ENCODE peak calls at places on chromosome 13, in eight cellular contexts. P, Q, G, V, U, E, H and Y are unnamed samples.

GRCh38 chr13:73421310-73421912 is 362.6 kb downstream of the KLF5 start:
- DNase-seq in E (no peak), P (no peak), Q (peak; percentile 68), U (no peak), H (no peak), G (no peak), V (no peak), Y (no peak)

GRCh38 chr13:25756916-25757315 is 294.9 kb downstream of the SHISA2 start:
- DNase-seq in V (no peak), G (no peak), U (no peak), H (no peak), E (no peak), P (no peak), Q (no peak), Y (no peak)

GRCh38 chr13:52868190-52868589 is 19.8 kb upstream of the PCDH8 start:
- DNase-seq in V (no peak), H (no peak), U (no peak), E (no peak), G (no peak), Q (no peak), P (no peak), Y (no peak)

GRCh38 chr13:109628251-109628699 is 158.1 kb downstream of the IRS2 start:
- DNase-seq in P (no peak), G (no peak), U (no peak), Q (peak; percentile 61), V (peak; percentile 22), H (no peak), E (no peak), Y (no peak)

GRCh38 chr13:75788494-75788991 is 152.4 kb downstream of the LMO7 start:
- DNase-seq in P (no peak), U (no peak), H (no peak), V (no peak), Q (peak; percentile 96), G (peak; percentile 52), E (peak; percentile 60), Y (no peak)

GRCh38 chr13:113186061-113186900 is 22.2 kb downstream of the PCID2 start:
- DNase-seq in U (no peak), G (no peak), H (no peak), P (no peak), Q (no peak), V (no peak), E (no peak), Y (no peak)

GRCh38 chr13:94239135-94239534 is 240.3 kb downstream of the DCT start:
- DNase-seq in H (no peak), G (no peak), U (no peak), V (peak; percentile 12), Q (peak; percentile 87), E (no peak), P (no peak), Y (no peak)

GRCh38 chr13:50319603-50320296 is 304.5 kb downstream of the KCNRG start:
- DNase-seq in Q (peak; percentile 29), P (no peak), V (no peak), G (no peak), U (no peak), E (peak; percentile 23), H (no peak), Y (no peak)

GRCh38 chr13:99829593-99830239 is 141.9 kb downstream of the ZIC5 start:
- DNase-seq in V (no peak), G (no peak), E (no peak), P (no peak), H (no peak), U (no peak), Q (no peak), Y (no peak)

GRCh38 chr13:30844548-30845296 is 61.3 kb upstream of the MEDAG start:
- DNase-seq in G (no peak), U (no peak), Q (no peak), P (no peak), V (no peak), H (no peak), E (no peak), Y (no peak)

GRCh38 chr13:38624822-38625221 is 62.1 kb upstream of the FREM2 start:
- DNase-seq in U (no peak), H (no peak), Q (no peak), V (no peak), E (no peak), P (no peak), G (no peak), Y (peak; percentile 41)

GRCh38 chr13:97310809-97311436 is 88.8 kb downstream of the MBNL2 start:
- DNase-seq in U (no peak), V (no peak), P (no peak), G (no peak), H (no peak), E (no peak), Q (no peak), Y (no peak)

GRCh38 chr13:42048625-42049453 is at the start of gene DGKH:
- DNase-seq in E (peak; percentile 83), H (peak; percentile 70), U (peak; percentile 80), Q (peak; percentile 78), G (peak; percentile 91), V (peak; percentile 63), P (peak; percentile 88), Y (no peak)

GRCh38 chr13:114004416-114005205 is 30.7 kb upstream of the C13orf46 start:
- DNase-seq in H (no peak), E (peak; percentile 0), U (no peak), Q (peak; percentile 50), P (peak; percentile 61), V (no peak), G (peak; percentile 62), Y (no peak)

GRCh38 chr13:37360556-37360955 is 238.0 kb downstream of the POSTN start:
- DNase-seq in H (no peak), E (no peak), G (no peak), V (no peak), Q (peak; percentile 46), U (no peak), P (no peak), Y (no peak)

GRCh38 chr13:83499286-83499685 is 383.0 kb downstream of the SLITRK1 start:
- DNase-seq in V (no peak), Q (peak; percentile 14), G (no peak), P (no peak), U (no peak), E (no peak), H (no peak), Y (no peak)

GRCh38 chr13:56351041-56351440 is 789.7 kb upstream of the PRR20A start:
- DNase-seq in U (no peak), V (no peak), Q (no peak), P (no peak), G (no peak), H (no peak), E (no peak), Y (no peak)

GRCh38 chr13:80666782-80667537 is 326.0 kb upstream of the SPRY2 start:
- DNase-seq in V (no peak), H (no peak), P (no peak), U (no peak), E (no peak), G (no peak), Q (no peak), Y (no peak)

GRCh38 chr13:74290324-74290773 is 156.1 kb upstream of the KLF12 start:
- DNase-seq in V (peak; percentile 45), G (peak; percentile 24), U (peak; percentile 76), P (no peak), H (no peak), Q (peak; percentile 79), E (peak; percentile 18), Y (no peak)

GRCh38 chr13:29594710-29595379 is 643 bp downstream of the SLC7A1 start:
- DNase-seq in P (peak; percentile 91), V (no peak), H (peak; percentile 54), U (peak; percentile 79), Q (peak; percentile 59), G (peak; percentile 69), E (peak; percentile 58), Y (no peak)
- TF ChIP-seq POLR2A in P (no peak), V (peak; percentile 24), H (peak; percentile 42), U (no peak), Q (peak; percentile 77), G (no peak), E (no peak), Y (peak; percentile 72)

GRCh38 chr13:40518481-40518882 is 148.0 kb downstream of the FOXO1 start:
- DNase-seq in V (no peak), P (no peak), U (no peak), E (peak; percentile 14), G (no peak), H (no peak), Q (no peak), Y (peak; percentile 28)
- TF ChIP-seq POLR2A in V (no peak), P (no peak), U (no peak), E (no peak), G (no peak), H (no peak), Q (no peak), Y (no peak)

GRCh38 chr13:95447766-95448165 is 104.8 kb upstream of the CLDN10 start:
- DNase-seq in Q (no peak), P (no peak), U (no peak), H (no peak), G (no peak), V (no peak), E (no peak), Y (no peak)
- TF ChIP-seq POLR2A in Q (no peak), P (no peak), U (no peak), H (no peak), G (no peak), V (no peak), E (no peak), Y (no peak)

GRCh38 chr13:24271231-24271610 is 38.2 kb upstream of the C1QTNF9 start:
- DNase-seq in E (no peak), V (no peak), G (no peak), U (no peak), P (no peak), H (no peak), Q (no peak), Y (no peak)

GRCh38 chr13:24269803-24270202 is 39.6 kb upstream of the C1QTNF9 start:
- DNase-seq in V (no peak), E (no peak), Q (peak; percentile 60), G (no peak), P (no peak), U (peak; percentile 21), H (no peak), Y (no peak)

GRCh38 chr13:24272452-24273161 is 36.8 kb upstream of the C1QTNF9 start:
- DNase-seq in U (peak; percentile 76), E (peak; percentile 90), P (peak; percentile 84), Q (no peak), G (peak; percentile 38), H (no peak), V (no peak), Y (no peak)

GRCh38 chr13:24270639-24271131 is 38.7 kb upstream of the C1QTNF9 start:
- DNase-seq in U (peak; percentile 92), H (no peak), P (peak; percentile 93), E (peak; percentile 89), V (peak; percentile 44), Q (peak; percentile 47), G (peak; percentile 85), Y (no peak)

DNA sequence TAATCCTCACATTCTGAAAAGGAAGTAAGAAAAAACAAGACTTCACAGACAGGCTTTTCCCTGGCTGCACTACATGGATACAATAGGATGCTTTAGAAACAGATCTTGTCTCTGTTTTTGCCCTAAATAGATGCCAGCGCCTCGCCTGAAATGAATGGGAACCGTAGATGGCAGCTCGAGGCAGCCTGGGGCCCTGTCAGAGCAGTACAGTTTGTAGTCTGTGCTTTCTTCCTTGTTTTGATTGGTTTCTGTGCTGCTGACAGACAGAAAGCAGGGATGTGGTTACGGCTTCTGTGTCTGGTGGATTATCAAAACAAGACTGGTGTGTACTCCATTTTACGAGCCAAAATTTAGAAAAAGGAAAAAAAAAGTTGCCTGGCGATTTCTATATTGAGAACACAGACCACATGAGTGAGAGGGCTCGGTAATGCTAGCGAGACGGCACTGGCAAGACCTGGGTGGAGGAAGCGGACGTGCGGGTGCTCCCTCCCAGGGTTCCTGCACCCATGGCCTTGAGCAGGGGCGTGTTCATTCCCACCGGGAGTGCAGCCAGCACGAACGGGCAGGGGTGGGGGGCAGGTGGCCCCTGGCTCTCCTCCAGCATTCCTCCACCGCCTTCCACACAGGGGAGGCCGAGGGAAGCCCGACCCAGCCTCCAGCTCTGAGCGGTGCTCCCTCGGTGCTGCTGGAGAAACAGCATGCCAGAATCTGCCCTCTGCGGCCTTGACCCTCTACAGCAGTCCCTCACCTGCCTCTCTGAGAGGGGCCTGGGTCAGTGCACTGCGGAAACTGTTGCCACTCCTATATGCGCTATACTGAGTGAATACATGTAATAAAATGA is 37.5 kb upstream of the C1QTNF9 start:
- DNase-seq in G (peak; percentile 88), H (no peak), U (peak; percentile 92), Q (peak; percentile 76), E (peak; percentile 86), P (peak; percentile 93), V (no peak), Y (no peak)
- TF ChIP-seq POLR2A in G (no peak), H (peak; percentile 22), U (peak; percentile 21), Q (no peak), E (no peak), P (no peak), V (no peak), Y (no peak)